ENCODE peak calls at places on chromosomes 2 and 18, in nine cellular contexts. One of them, this sample, is unnamed.

GRCh38 chr2:62974999-62975398 is 75.6 kb upstream of the OTX1 start:
- DNase-seq in HL-60: no peak
- DNase-seq in EL: no peak
- DNase-seq in Right ventricle myocardium superior: no peak
- DNase-seq in CD4-positive, alpha-beta T cell: no peak
- DNase-seq in stimulated activated CD8-positive, alpha-beta memory T cell treated with anti-CD3 and anti-CD28 coated beads, Interleukin-2, amount 100 ng/mL, for 48 hours: no peak
- DNase-seq in left cardiac atrium: no peak
- DNase-seq in CD4-positive, CD25-positive, alpha-beta regulatory T cell: no peak
- DNase-seq in tibial nerve: no peak
- DNase-seq in this sample: no peak

GRCh38 chr2:237060518-237061312 is 25.0 kb upstream of the COPS8 start:
- DNase-seq in tibial nerve: peak
- DNase-seq in stimulated activated CD8-positive, alpha-beta memory T cell treated with anti-CD3 and anti-CD28 coated beads, Interleukin-2, amount 100 ng/mL, for 48 hours: no peak
- DNase-seq in HL-60: no peak
- DNase-seq in left cardiac atrium: peak
- DNase-seq in CD4-positive, alpha-beta T cell: no peak
- DNase-seq in CD4-positive, CD25-positive, alpha-beta regulatory T cell: peak
- DNase-seq in Right ventricle myocardium superior: no peak
- DNase-seq in EL: peak
- DNase-seq in this sample: peak

GRCh38 chr18:32049393-32050161 is 31.0 kb downstream of the RNF125 start:
- DNase-seq in left cardiac atrium: peak
- DNase-seq in CD4-positive, CD25-positive, alpha-beta regulatory T cell: peak
- DNase-seq in stimulated activated CD8-positive, alpha-beta memory T cell treated with anti-CD3 and anti-CD28 coated beads, Interleukin-2, amount 100 ng/mL, for 48 hours: peak
- DNase-seq in CD4-positive, alpha-beta T cell: peak
- DNase-seq in tibial nerve: peak
- DNase-seq in HL-60: peak
- DNase-seq in Right ventricle myocardium superior: peak
- DNase-seq in EL: no peak
- DNase-seq in this sample: no peak

GRCh38 chr18:13712400-13713131 is 13.8 kb downstream of the FAM210A start:
- DNase-seq in EL: no peak
- DNase-seq in CD4-positive, alpha-beta T cell: no peak
- DNase-seq in tibial nerve: no peak
- DNase-seq in CD4-positive, CD25-positive, alpha-beta regulatory T cell: no peak
- DNase-seq in Right ventricle myocardium superior: no peak
- DNase-seq in stimulated activated CD8-positive, alpha-beta memory T cell treated with anti-CD3 and anti-CD28 coated beads, Interleukin-2, amount 100 ng/mL, for 48 hours: no peak
- DNase-seq in left cardiac atrium: no peak
- DNase-seq in HL-60: no peak
- DNase-seq in this sample: peak

GRCh38 chr2:14285812-14286211 is 346.7 kb upstream of the LRATD1 start:
- DNase-seq in tibial nerve: no peak
- DNase-seq in EL: no peak
- DNase-seq in HL-60: no peak
- DNase-seq in CD4-positive, alpha-beta T cell: no peak
- DNase-seq in left cardiac atrium: no peak
- DNase-seq in CD4-positive, CD25-positive, alpha-beta regulatory T cell: no peak
- DNase-seq in stimulated activated CD8-positive, alpha-beta memory T cell treated with anti-CD3 and anti-CD28 coated beads, Interleukin-2, amount 100 ng/mL, for 48 hours: no peak
- DNase-seq in Right ventricle myocardium superior: no peak
- DNase-seq in this sample: no peak

GRCh38 chr18:25299426-25299825 is 52.5 kb downstream of the ZNF521 start:
- DNase-seq in left cardiac atrium: no peak
- DNase-seq in HL-60: no peak
- DNase-seq in stimulated activated CD8-positive, alpha-beta memory T cell treated with anti-CD3 and anti-CD28 coated beads, Interleukin-2, amount 100 ng/mL, for 48 hours: no peak
- DNase-seq in EL: peak
- DNase-seq in tibial nerve: no peak
- DNase-seq in CD4-positive, alpha-beta T cell: no peak
- DNase-seq in Right ventricle myocardium superior: no peak
- DNase-seq in CD4-positive, CD25-positive, alpha-beta regulatory T cell: no peak
- DNase-seq in this sample: no peak

GRCh38 chr2:196275646-196276352 is 104.4 kb upstream of the STK17B start:
- DNase-seq in stimulated activated CD8-positive, alpha-beta memory T cell treated with anti-CD3 and anti-CD28 coated beads, Interleukin-2, amount 100 ng/mL, for 48 hours: no peak
- DNase-seq in CD4-positive, CD25-positive, alpha-beta regulatory T cell: no peak
- DNase-seq in EL: peak
- DNase-seq in tibial nerve: no peak
- DNase-seq in Right ventricle myocardium superior: no peak
- DNase-seq in CD4-positive, alpha-beta T cell: no peak
- DNase-seq in HL-60: no peak
- DNase-seq in left cardiac atrium: no peak
- DNase-seq in this sample: no peak

GRCh38 chr2:4690913-4691312 is 987.5 kb downstream of the DCDC2C start:
- DNase-seq in HL-60: no peak
- DNase-seq in stimulated activated CD8-positive, alpha-beta memory T cell treated with anti-CD3 and anti-CD28 coated beads, Interleukin-2, amount 100 ng/mL, for 48 hours: no peak
- DNase-seq in Right ventricle myocardium superior: no peak
- DNase-seq in left cardiac atrium: no peak
- DNase-seq in tibial nerve: no peak
- DNase-seq in EL: no peak
- DNase-seq in CD4-positive, CD25-positive, alpha-beta regulatory T cell: no peak
- DNase-seq in CD4-positive, alpha-beta T cell: no peak
- DNase-seq in this sample: no peak

GRCh38 chr2:9258953-9259399 is 52.4 kb downstream of the ASAP2 start:
- DNase-seq in Right ventricle myocardium superior: peak
- DNase-seq in CD4-positive, CD25-positive, alpha-beta regulatory T cell: no peak
- DNase-seq in tibial nerve: no peak
- DNase-seq in EL: no peak
- DNase-seq in HL-60: no peak
- DNase-seq in stimulated activated CD8-positive, alpha-beta memory T cell treated with anti-CD3 and anti-CD28 coated beads, Interleukin-2, amount 100 ng/mL, for 48 hours: no peak
- DNase-seq in left cardiac atrium: peak
- DNase-seq in CD4-positive, alpha-beta T cell: no peak
- DNase-seq in this sample: no peak

GRCh38 chr2:12787891-12788783 is 71.4 kb downstream of the TRIB2 start:
- DNase-seq in EL: peak
- DNase-seq in Right ventricle myocardium superior: no peak
- DNase-seq in CD4-positive, alpha-beta T cell: no peak
- DNase-seq in CD4-positive, CD25-positive, alpha-beta regulatory T cell: no peak
- DNase-seq in tibial nerve: peak
- DNase-seq in HL-60: no peak
- DNase-seq in left cardiac atrium: peak
- DNase-seq in stimulated activated CD8-positive, alpha-beta memory T cell treated with anti-CD3 and anti-CD28 coated beads, Interleukin-2, amount 100 ng/mL, for 48 hours: no peak
- DNase-seq in this sample: no peak

GRCh38 chr2:86383844-86384243 is 46.4 kb upstream of the REEP1 start:
- DNase-seq in left cardiac atrium: no peak
- DNase-seq in HL-60: no peak
- DNase-seq in stimulated activated CD8-positive, alpha-beta memory T cell treated with anti-CD3 and anti-CD28 coated beads, Interleukin-2, amount 100 ng/mL, for 48 hours: no peak
- DNase-seq in tibial nerve: no peak
- DNase-seq in Right ventricle myocardium superior: no peak
- DNase-seq in EL: peak
- DNase-seq in CD4-positive, alpha-beta T cell: no peak
- DNase-seq in CD4-positive, CD25-positive, alpha-beta regulatory T cell: no peak
- DNase-seq in this sample: no peak

GRCh38 chr2:111030271-111030891 is 90.3 kb upstream of the BCL2L11 start:
- DNase-seq in tibial nerve: no peak
- DNase-seq in left cardiac atrium: no peak
- DNase-seq in Right ventricle myocardium superior: no peak
- DNase-seq in HL-60: no peak
- DNase-seq in CD4-positive, alpha-beta T cell: no peak
- DNase-seq in stimulated activated CD8-positive, alpha-beta memory T cell treated with anti-CD3 and anti-CD28 coated beads, Interleukin-2, amount 100 ng/mL, for 48 hours: no peak
- DNase-seq in EL: no peak
- DNase-seq in CD4-positive, CD25-positive, alpha-beta regulatory T cell: no peak
- DNase-seq in this sample: no peak

GRCh38 chr2:200454839-200455801 is 54.7 kb downstream of the KCTD18 start:
- DNase-seq in stimulated activated CD8-positive, alpha-beta memory T cell treated with anti-CD3 and anti-CD28 coated beads, Interleukin-2, amount 100 ng/mL, for 48 hours: no peak
- DNase-seq in left cardiac atrium: no peak
- DNase-seq in tibial nerve: no peak
- DNase-seq in HL-60: no peak
- DNase-seq in Right ventricle myocardium superior: no peak
- DNase-seq in CD4-positive, CD25-positive, alpha-beta regulatory T cell: peak
- DNase-seq in EL: peak
- DNase-seq in CD4-positive, alpha-beta T cell: no peak
- DNase-seq in this sample: no peak

GRCh38 chr18:59704146-59704545 is 6.9 kb upstream of the CCBE1 start:
- DNase-seq in Right ventricle myocardium superior: no peak
- DNase-seq in HL-60: no peak
- DNase-seq in stimulated activated CD8-positive, alpha-beta memory T cell treated with anti-CD3 and anti-CD28 coated beads, Interleukin-2, amount 100 ng/mL, for 48 hours: no peak
- DNase-seq in left cardiac atrium: no peak
- DNase-seq in tibial nerve: no peak
- DNase-seq in CD4-positive, alpha-beta T cell: no peak
- DNase-seq in EL: peak
- DNase-seq in CD4-positive, CD25-positive, alpha-beta regulatory T cell: no peak
- DNase-seq in this sample: no peak

GRCh38 chr18:37452697-37453385 is 112.8 kb downstream of the CELF4 start:
- DNase-seq in HL-60: no peak
- DNase-seq in CD4-positive, alpha-beta T cell: no peak
- DNase-seq in EL: peak
- DNase-seq in tibial nerve: no peak
- DNase-seq in stimulated activated CD8-positive, alpha-beta memory T cell treated with anti-CD3 and anti-CD28 coated beads, Interleukin-2, amount 100 ng/mL, for 48 hours: no peak
- DNase-seq in Right ventricle myocardium superior: no peak
- DNase-seq in CD4-positive, CD25-positive, alpha-beta regulatory T cell: no peak
- DNase-seq in left cardiac atrium: no peak
- DNase-seq in this sample: no peak

This sample was measured in GM23338.